ENCODE peak calls at places on chromosomes 3 and 15, in eight cellular contexts. P is CD8-positive, alpha-beta memory T cell; I is fibroblast of lung; L is psoas muscle; W is adrenal gland; S is astrocyte; D is mammary epithelial cell; A is left ventricle myocardium inferior. T is an unnamed sample.
A peak's percentile ranks its signal among the peaks of the same experiment; 100 is the strongest.

GRCh38 chr15:66852064-66852905 is 150.2 kb downstream of the SMAD6 start:
- DNase-seq in P (no peak), W (no peak), S (no peak), L (no peak), D (no peak), I (no peak), A (no peak), T (no peak)

GRCh38 chr15:99706557-99707303 is 26.5 kb downstream of the LYSMD4 start:
- DNase-seq in W (no peak), L (no peak), A (no peak), P (peak; percentile 51), S (no peak), D (no peak), I (no peak), T (no peak)

GRCh38 chr3:189966843-189967242 is 153.9 kb downstream of the P3H2 start:
- DNase-seq in S (no peak), I (no peak), D (no peak), P (no peak), A (no peak), L (no peak), W (no peak), T (no peak)

GRCh38 chr3:113496924-113497323 is 18.0 kb downstream of the SPICE1 start:
- DNase-seq in L (no peak), D (no peak), P (no peak), A (no peak), I (peak; percentile 36), S (no peak), W (no peak), T (no peak)

GRCh38 chr3:123409443-123410148 is 39.3 kb downstream of the ADCY5 start:
- DNase-seq in I (no peak), S (no peak), W (no peak), D (no peak), P (no peak), A (no peak), L (no peak), T (no peak)

GRCh38 chr15:40150163-40150925 is 10.5 kb upstream of the BUB1B start:
- DNase-seq in L (peak; percentile 45), I (peak; percentile 64), D (peak; percentile 97), A (no peak), P (no peak), S (peak; percentile 53), W (peak; percentile 48), T (no peak)

GRCh38 chr3:101038880-101039279 is 45.7 kb upstream of the ABI3BP start:
- DNase-seq in I (no peak), P (no peak), S (no peak), L (no peak), D (no peak), W (no peak), A (no peak), T (no peak)

GRCh38 chr3:28286595-28286994 is 45.2 kb downstream of the CMC1 start:
- DNase-seq in S (peak; percentile 12), A (no peak), W (no peak), I (peak; percentile 30), L (no peak), P (peak; percentile 27), D (peak; percentile 27), T (no peak)

GRCh38 chr15:94263341-94264273 is 32.2 kb downstream of the MCTP2 start:
- DNase-seq in S (peak; percentile 27), P (no peak), A (no peak), L (no peak), D (no peak), W (no peak), I (peak; percentile 29), T (no peak)

GRCh38 chr3:114939920-114940319 is 207.2 kb downstream of the ZBTB20 start:
- DNase-seq in L (no peak), D (no peak), W (no peak), P (no peak), I (no peak), S (no peak), A (no peak), T (no peak)

GRCh38 chr3:71754610-71755253 is 1.1 kb downstream of the GPR27 start:
- DNase-seq in I (no peak), D (no peak), S (no peak), W (no peak), A (no peak), L (no peak), P (no peak), T (no peak)

GRCh38 chr15:92005154-92005553 is 151.6 kb downstream of the SLCO3A1 start:
- DNase-seq in L (no peak), P (no peak), D (no peak), A (no peak), S (no peak), W (no peak), I (no peak), T (no peak)

GRCh38 chr3:126777366-126777765 is 73.3 kb downstream of the CHCHD6 start:
- DNase-seq in I (no peak), L (no peak), W (no peak), S (no peak), A (no peak), P (no peak), D (no peak), T (no peak)

GRCh38 chr3:139597947-139598346 is 58.4 kb upstream of the RBP1 start:
- DNase-seq in I (no peak), S (no peak), A (no peak), W (no peak), P (no peak), D (no peak), L (no peak), T (no peak)

GRCh38 chr3:23991236-23992050 is 46.4 kb downstream of the NR1D2 start:
- DNase-seq in W (no peak), I (peak; percentile 35), L (no peak), A (no peak), S (peak; percentile 28), P (no peak), D (no peak), T (no peak)

GRCh38 chr3:29438580-29438979 is 157.7 kb downstream of the RBMS3 start:
- DNase-seq in S (no peak), W (no peak), P (no peak), I (peak; percentile 38), L (no peak), D (no peak), A (no peak), T (no peak)

GRCh38 chr15:71219101-71219500 is 103.8 kb downstream of the THSD4 start:
- DNase-seq in P (no peak), A (no peak), L (no peak), I (no peak), W (no peak), S (no peak), D (no peak), T (no peak)
- H3K4me1 ChIP-seq in P (no peaks in the 10 kb centered on the region), A (peaks cover 40% of the 10 kb centered on the region), L (no peaks in the 10 kb centered on the region), I (peaks cover 6% of the 10 kb centered on the region), W (no peaks in the 10 kb centered on the region), S (no peaks in the 10 kb centered on the region), D (peaks cover 33% of the 10 kb centered on the region), T (no peaks in the 10 kb centered on the region)

GRCh38 chr3:53234841-53235232 is 21.0 kb downstream of the TKT start:
- DNase-seq in S (no peak), W (no peak), D (no peak), P (no peak), A (no peak), I (no peak), L (no peak), T (no peak)

GRCh38 chr3:53232641-53233377 is 23.0 kb downstream of the TKT start:
- DNase-seq in P (no peak), W (peak; percentile 14), I (peak; percentile 23), S (no peak), L (no peak), D (no peak), A (peak; percentile 7), T (peak; percentile 14)

GRCh38 chr3:53236112-53236841 is 19.5 kb downstream of the TKT start:
- DNase-seq in A (peak; percentile 71), P (no peak), S (peak; percentile 90), W (peak; percentile 91), I (peak; percentile 93), D (peak; percentile 68), L (peak; percentile 70), T (peak; percentile 67)

GRCh38 chr3:53235545-53235944 is 20.3 kb downstream of the TKT start:
- DNase-seq in D (no peak), L (no peak), P (no peak), I (no peak), W (no peak), A (no peak), S (no peak), T (no peak)

DNA sequence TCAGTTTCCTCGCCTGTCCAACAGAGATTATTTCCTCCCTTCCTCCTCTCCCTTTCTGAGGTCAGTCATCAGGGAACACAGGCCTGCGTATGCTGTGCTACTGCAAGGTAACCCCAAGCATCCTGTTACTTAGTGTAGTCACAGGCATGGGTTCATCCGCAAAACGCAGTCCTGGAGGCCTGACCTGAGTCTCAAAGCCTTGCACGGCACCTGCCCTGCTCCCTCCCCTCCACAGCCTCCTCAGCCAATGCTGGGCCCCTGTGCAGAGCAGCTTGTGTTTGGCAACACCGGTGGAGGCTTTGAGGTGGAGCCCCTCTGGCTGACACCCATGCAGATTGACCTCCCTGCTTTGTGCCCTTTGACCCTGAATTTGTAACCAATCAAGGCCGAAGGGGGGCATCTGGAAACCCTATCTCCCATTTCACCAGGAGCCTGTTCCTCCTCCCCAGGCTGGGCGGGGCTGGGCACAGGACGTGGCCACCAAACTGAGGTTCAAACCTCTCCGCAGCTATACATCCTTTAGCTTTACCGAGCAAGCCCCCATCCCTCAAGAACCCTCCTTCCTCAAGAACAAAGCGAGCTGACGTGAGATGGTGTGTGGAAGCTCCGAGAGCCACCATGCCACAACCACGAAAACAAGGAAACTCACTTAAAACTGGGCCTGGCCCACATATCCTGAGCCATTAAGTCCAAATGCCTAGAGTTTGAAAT is 21.5 kb downstream of the TKT start:
- DNase-seq in D (no peak), W (no peak), L (no peak), S (no peak), A (no peak), P (no peak), I (no peak), T (no peak)
- H3K36me3 ChIP-seq in D (peaks cover 57% of the 10 kb centered on the region), W (peaks cover 80% of the 10 kb centered on the region), L (peaks cover 99% of the 10 kb centered on the region), S (peaks cover 42% of the 10 kb centered on the region), A (peaks cover 84% of the 10 kb centered on the region), P (peaks cover 24% of the 10 kb centered on the region), I (peaks cover 63% of the 10 kb centered on the region), T (no peaks in the 10 kb centered on the region)

GRCh38 chr3:133833267-133833666 is 27.7 kb downstream of the SRPRB start:
- DNase-seq in P (no peak), S (no peak), W (no peak), A (no peak), I (no peak), L (no peak), D (no peak), T (no peak)
- H3K4me1 ChIP-seq in P (no peaks in the 10 kb centered on the region), S (no peaks in the 10 kb centered on the region), W (no peaks in the 10 kb centered on the region), A (peaks cover 25% of the 10 kb centered on the region), I (no peaks in the 10 kb centered on the region), L (no peaks in the 10 kb centered on the region), D (no peaks in the 10 kb centered on the region), T (no peaks in the 10 kb centered on the region)

DNA sequence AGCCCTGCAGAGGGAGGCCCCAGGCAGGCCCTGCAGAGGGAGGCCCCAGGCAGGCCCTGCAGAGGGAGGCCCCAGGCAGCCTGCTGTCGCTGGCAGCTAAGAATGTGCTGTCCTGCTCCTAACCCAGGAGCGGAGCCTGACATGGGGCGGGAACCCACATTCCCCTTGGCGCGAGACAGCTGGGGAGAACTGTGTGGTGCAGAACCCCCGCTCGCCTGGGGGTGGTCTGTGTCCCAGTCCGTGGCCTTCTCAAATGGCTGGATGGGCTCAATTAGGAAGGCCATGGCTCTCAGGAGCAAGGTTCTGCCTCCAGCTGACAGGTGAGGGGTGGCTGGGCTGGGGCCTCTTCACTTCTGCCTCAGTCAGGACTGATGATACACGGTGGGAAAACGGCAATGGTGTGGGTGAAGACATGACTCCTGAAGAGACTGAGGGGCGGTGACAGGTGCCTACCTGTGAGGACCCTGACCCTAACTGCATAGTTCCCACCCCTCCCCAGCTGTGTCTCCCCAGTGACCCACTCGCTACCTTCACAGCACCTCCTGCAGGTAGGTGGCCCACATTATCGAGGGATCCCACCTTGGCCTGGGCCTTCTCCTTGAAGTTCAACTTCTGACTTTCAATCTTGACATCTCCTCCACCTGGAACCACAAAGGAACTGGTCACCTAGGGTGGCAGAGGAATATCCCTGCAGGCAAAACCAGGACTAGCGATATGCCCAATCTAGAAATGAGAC is 52.0 kb downstream of the DHX30 start:
- DNase-seq in P (no peak), S (no peak), D (no peak), L (no peak), W (no peak), I (no peak), A (no peak), T (no peak)
- H3K36me3 ChIP-seq in P (peaks cover 6% of the 10 kb centered on the region), S (peaks cover 31% of the 10 kb centered on the region), D (peaks cover 25% of the 10 kb centered on the region), L (peaks cover 98% of the 10 kb centered on the region), W (peaks cover 58% of the 10 kb centered on the region), I (peaks cover 50% of the 10 kb centered on the region), A (peaks cover 95% of the 10 kb centered on the region), T (no peaks in the 10 kb centered on the region)